ENCODE peak calls at places on chromosome 14, in seven cellular contexts. One of them, this sample, is unnamed.

GRCh38 chr14:77376771-77377501 is at the start of the genes SAMD15 and TMED8:
- DNase-seq in globus pallidus: peak
- DNase-seq in IMR-90: peak
- DNase-seq in CD8-positive, alpha-beta T cell: peak
- DNase-seq in naive thymus-derived CD8-positive, alpha-beta T cell: peak
- DNase-seq in iris pigment epithelial cell: peak
- DNase-seq in CD8-positive, alpha-beta memory T cell: peak
- DNase-seq in this sample: peak

GRCh38 chr14:34354556-34354955 is 107.5 kb downstream of the SPTSSA start:
- DNase-seq in globus pallidus: no peak
- DNase-seq in IMR-90: no peak
- DNase-seq in CD8-positive, alpha-beta T cell: no peak
- DNase-seq in naive thymus-derived CD8-positive, alpha-beta T cell: no peak
- DNase-seq in iris pigment epithelial cell: no peak
- DNase-seq in CD8-positive, alpha-beta memory T cell: no peak
- DNase-seq in this sample: no peak

GRCh38 chr14:80356413-80356812 is 145.1 kb upstream of the DIO2 start:
- DNase-seq in globus pallidus: no peak
- DNase-seq in IMR-90: peak
- DNase-seq in CD8-positive, alpha-beta T cell: no peak
- DNase-seq in naive thymus-derived CD8-positive, alpha-beta T cell: no peak
- DNase-seq in iris pigment epithelial cell: peak
- DNase-seq in CD8-positive, alpha-beta memory T cell: no peak
- DNase-seq in this sample: no peak

GRCh38 chr14:91252901-91253794 is 8.6 kb upstream of the GPR68 start:
- DNase-seq in globus pallidus: no peak
- DNase-seq in IMR-90: no peak
- DNase-seq in CD8-positive, alpha-beta T cell: peak
- DNase-seq in naive thymus-derived CD8-positive, alpha-beta T cell: peak
- DNase-seq in iris pigment epithelial cell: no peak
- DNase-seq in CD8-positive, alpha-beta memory T cell: peak
- DNase-seq in this sample: no peak

GRCh38 chr14:94217116-94217515 is 43.0 kb downstream of the PPP4R4 start:
- DNase-seq in globus pallidus: no peak
- DNase-seq in IMR-90: no peak
- DNase-seq in CD8-positive, alpha-beta T cell: no peak
- DNase-seq in naive thymus-derived CD8-positive, alpha-beta T cell: no peak
- DNase-seq in iris pigment epithelial cell: no peak
- DNase-seq in CD8-positive, alpha-beta memory T cell: no peak
- DNase-seq in this sample: no peak

GRCh38 chr14:22555573-22556011 is 33.4 kb downstream of the DAD1 start:
- DNase-seq in globus pallidus: no peak
- DNase-seq in IMR-90: peak
- DNase-seq in CD8-positive, alpha-beta T cell: peak
- DNase-seq in naive thymus-derived CD8-positive, alpha-beta T cell: no peak
- DNase-seq in iris pigment epithelial cell: peak
- DNase-seq in CD8-positive, alpha-beta memory T cell: peak
- DNase-seq in this sample: no peak

GRCh38 chr14:35669782-35670181 is 135.8 kb downstream of the INSM2 start:
- DNase-seq in globus pallidus: no peak
- DNase-seq in IMR-90: peak
- DNase-seq in CD8-positive, alpha-beta T cell: no peak
- DNase-seq in naive thymus-derived CD8-positive, alpha-beta T cell: no peak
- DNase-seq in iris pigment epithelial cell: peak
- DNase-seq in CD8-positive, alpha-beta memory T cell: no peak
- DNase-seq in this sample: no peak

GRCh38 chr14:43674273-43674672 is 832.8 kb downstream of the FSCB start:
- DNase-seq in globus pallidus: no peak
- DNase-seq in IMR-90: no peak
- DNase-seq in CD8-positive, alpha-beta T cell: no peak
- DNase-seq in naive thymus-derived CD8-positive, alpha-beta T cell: no peak
- DNase-seq in iris pigment epithelial cell: no peak
- DNase-seq in CD8-positive, alpha-beta memory T cell: no peak
- DNase-seq in this sample: no peak

GRCh38 chr14:100735271-100735670 is 8.6 kb downstream of the DLK1 start:
- DNase-seq in globus pallidus: no peak
- DNase-seq in IMR-90: no peak
- DNase-seq in CD8-positive, alpha-beta T cell: no peak
- DNase-seq in naive thymus-derived CD8-positive, alpha-beta T cell: no peak
- DNase-seq in iris pigment epithelial cell: no peak
- DNase-seq in CD8-positive, alpha-beta memory T cell: no peak
- DNase-seq in this sample: no peak

GRCh38 chr14:54818201-54819133 is 84.2 kb downstream of the GCH1 start:
- DNase-seq in globus pallidus: no peak
- DNase-seq in IMR-90: peak
- DNase-seq in CD8-positive, alpha-beta T cell: no peak
- DNase-seq in naive thymus-derived CD8-positive, alpha-beta T cell: no peak
- DNase-seq in iris pigment epithelial cell: peak
- DNase-seq in CD8-positive, alpha-beta memory T cell: no peak
- DNase-seq in this sample: no peak

GRCh38 chr14:25837431-25837950 is 760.3 kb downstream of the NOVA1 start:
- DNase-seq in globus pallidus: no peak
- DNase-seq in IMR-90: no peak
- DNase-seq in CD8-positive, alpha-beta T cell: no peak
- DNase-seq in naive thymus-derived CD8-positive, alpha-beta T cell: no peak
- DNase-seq in iris pigment epithelial cell: no peak
- DNase-seq in CD8-positive, alpha-beta memory T cell: no peak
- DNase-seq in this sample: no peak

GRCh38 chr14:101469382-101470251 is 91.7 kb upstream of the DIO3 start:
- DNase-seq in globus pallidus: no peak
- DNase-seq in IMR-90: no peak
- DNase-seq in CD8-positive, alpha-beta T cell: no peak
- DNase-seq in naive thymus-derived CD8-positive, alpha-beta T cell: no peak
- DNase-seq in iris pigment epithelial cell: no peak
- DNase-seq in CD8-positive, alpha-beta memory T cell: no peak
- DNase-seq in this sample: no peak

GRCh38 chr14:95480109-95480886 is 36.2 kb downstream of the SYNE3 start:
- DNase-seq in globus pallidus: no peak
- DNase-seq in IMR-90: peak
- DNase-seq in CD8-positive, alpha-beta T cell: peak
- DNase-seq in naive thymus-derived CD8-positive, alpha-beta T cell: no peak
- DNase-seq in iris pigment epithelial cell: no peak
- DNase-seq in CD8-positive, alpha-beta memory T cell: peak
- DNase-seq in this sample: no peak

GRCh38 chr14:76742961-76743360 is 18.3 kb upstream of the VASH1 start:
- DNase-seq in globus pallidus: no peak
- DNase-seq in IMR-90: no peak
- DNase-seq in CD8-positive, alpha-beta T cell: no peak
- DNase-seq in naive thymus-derived CD8-positive, alpha-beta T cell: no peak
- DNase-seq in iris pigment epithelial cell: no peak
- DNase-seq in CD8-positive, alpha-beta memory T cell: no peak
- DNase-seq in this sample: no peak

GRCh38 chr14:101789222-101789621 is 27.7 kb downstream of the PPP2R5C start:
- DNase-seq in globus pallidus: no peak
- DNase-seq in IMR-90: no peak
- DNase-seq in CD8-positive, alpha-beta T cell: no peak
- DNase-seq in naive thymus-derived CD8-positive, alpha-beta T cell: no peak
- DNase-seq in iris pigment epithelial cell: no peak
- DNase-seq in CD8-positive, alpha-beta memory T cell: no peak
- DNase-seq in this sample: no peak

GRCh38 chr14:36134026-36134425 is 42.5 kb downstream of the PTCSC3 start:
- DNase-seq in globus pallidus: no peak
- DNase-seq in IMR-90: no peak
- DNase-seq in CD8-positive, alpha-beta T cell: no peak
- DNase-seq in naive thymus-derived CD8-positive, alpha-beta T cell: no peak
- DNase-seq in iris pigment epithelial cell: no peak
- DNase-seq in CD8-positive, alpha-beta memory T cell: no peak
- DNase-seq in this sample: no peak

This sample was measured in H1.